ENCODE peak calls at places on chromosomes 13 and 19, in five cellular contexts. E is RWPE1, J is neural progenitor cell, M is tibial nerve, W is AG09309. D is an unnamed sample.

GRCh38 chr19:6464070-6464873 is at the start of gene CRB3:
- DNase-seq in E (peak), J (peak), M (no peak), W (no peak), D (peak)

GRCh38 chr19:1237754-1238372 is at the start of gene CBARP:
- DNase-seq in E (no peak), J (peak), M (no peak), W (no peak), D (peak)

GRCh38 chr19:35350591-35350990 is 2.9 kb downstream of the FFAR1 start:
- DNase-seq in E (no peak), J (no peak), M (no peak), W (no peak), D (peak)

GRCh38 chr19:6714749-6715555 is 5.5 kb downstream of the C3 start:
- DNase-seq in E (no peak), J (no peak), M (no peak), W (no peak), D (no peak)

GRCh38 chr19:41203371-41203770 is 10.4 kb downstream of the CYP2S1 start:
- DNase-seq in E (no peak), J (no peak), M (no peak), W (no peak), D (no peak)

GRCh38 chr19:991174-991931 is 7.2 kb downstream of the WDR18 start:
- DNase-seq in E (peak), J (peak), M (no peak), W (no peak), D (peak)

GRCh38 chr13:62142048-62142447 is 726.4 kb upstream of the PCDH20 start:
- DNase-seq in E (no peak), J (no peak), M (no peak), W (no peak), D (no peak)

GRCh38 chr19:10911579-10912363 is 16.7 kb downstream of the YIPF2 start:
- DNase-seq in E (no peak), J (no peak), M (no peak), W (no peak), D (no peak)

GRCh38 chr13:26575244-26575643 is 17.8 kb downstream of the WASF3 start:
- DNase-seq in E (no peak), J (no peak), M (no peak), W (no peak), D (no peak)

GRCh38 chr13:40132249-40132648 is 476.8 kb downstream of the COG6 start:
- DNase-seq in E (no peak), J (no peak), M (no peak), W (no peak), D (no peak)

GRCh38 chr19:48591021-48591420 is 15.5 kb upstream of the SPACA4 start:
- DNase-seq in E (no peak), J (no peak), M (no peak), W (no peak), D (no peak)

GRCh38 chr19:34715357-34715756 is 18.7 kb upstream of the ZNF181 start:
- DNase-seq in E (no peak), J (no peak), M (no peak), W (no peak), D (no peak)

GRCh38 chr13:31207630-31208549 is 8.1 kb downstream of the B3GLCT start:
- DNase-seq in E (no peak), J (peak), M (no peak), W (no peak), D (peak)

GRCh38 chr19:18310966-18311365 is 11.9 kb downstream of the LSM4 start:
- DNase-seq in E (no peak), J (no peak), M (no peak), W (no peak), D (no peak)

GRCh38 chr13:113398963-113399754 is 35.2 kb upstream of the GRTP1 start:
- DNase-seq in E (no peak), J (peak), M (no peak), W (peak), D (no peak)

GRCh38 chr19:29255006-29255405 is 42.1 kb upstream of the UQCRFS1 start:
- DNase-seq in E (no peak), J (no peak), M (no peak), W (no peak), D (no peak)

GRCh38 chr13:97975280-97975850 is 21.9 kb downstream of the IPO5 start:
- DNase-seq in E (peak), J (no peak), M (peak), W (no peak), D (peak)

GRCh38 chr13:98549728-98550317 is 27.1 kb downstream of the STK24 start:
- DNase-seq in E (no peak), J (no peak), M (no peak), W (no peak), D (no peak)

GRCh38 chr13:27395007-27395510 is 29.4 kb upstream of the GTF3A start:
- DNase-seq in E (no peak), J (peak), M (no peak), W (no peak), D (no peak)

GRCh38 chr13:44618326-44618725 is 42.2 kb upstream of the TSC22D1 start:
- DNase-seq in E (no peak), J (no peak), M (no peak), W (no peak), D (no peak)

GRCh38 chr13:78601886-78602560 is 1.3 kb downstream of the POU4F1 start:
- DNase-seq in E (no peak), J (no peak), M (no peak), W (no peak), D (no peak)

GRCh38 chr13:48415516-48415915 is 2.6 kb upstream of the LPAR6 start:
- DNase-seq in E (no peak), J (no peak), M (no peak), W (no peak), D (no peak)

GRCh38 chr13:112722433-112723250 is 32.8 kb downstream of the ATP11A start:
- DNase-seq in E (peak), J (no peak), M (no peak), W (peak), D (no peak)

GRCh38 chr13:41428155-41428554 is 29.2 kb upstream of the RGCC start:
- DNase-seq in E (no peak), J (peak), M (no peak), W (no peak), D (peak)

GRCh38 chr13:113088691-113089020 is 16.9 kb upstream of the F7 start:
- DNase-seq in E (no peak), J (no peak), M (no peak), W (no peak), D (no peak)

GRCh38 chr19:18605546-18606280 is 886 bp downstream of the CRLF1 start:
- DNase-seq in E (no peak), J (peak), M (no peak), W (no peak), D (peak)

GRCh38 chr13:52651880-52652169 is 811 bp upstream of the SUGT1 start:
- DNase-seq in E (peak), J (no peak), M (no peak), W (no peak), D (no peak)

GRCh38 chr13:33206425-33206824 is 79.1 kb downstream of the STARD13 start:
- DNase-seq in E (no peak), J (no peak), M (no peak), W (no peak), D (no peak)

GRCh38 chr19:35436477-35437141 is 11.4 kb upstream of the FFAR2 start:
- DNase-seq in E (peak), J (no peak), M (peak), W (no peak), D (no peak)

GRCh38 chr13:69999875-70000274 is 107.8 kb upstream of the ATXN8OS start:
- DNase-seq in E (no peak), J (no peak), M (no peak), W (no peak), D (no peak)

GRCh38 chr13:34156841-34157365 is 339.0 kb downstream of the RFC3 start:
- DNase-seq in E (peak), J (no peak), M (peak), W (peak), D (peak)

GRCh38 chr13:66323695-66324094 is 906.4 kb downstream of the PCDH9 start:
- DNase-seq in E (no peak), J (no peak), M (no peak), W (no peak), D (no peak)

DNA sequence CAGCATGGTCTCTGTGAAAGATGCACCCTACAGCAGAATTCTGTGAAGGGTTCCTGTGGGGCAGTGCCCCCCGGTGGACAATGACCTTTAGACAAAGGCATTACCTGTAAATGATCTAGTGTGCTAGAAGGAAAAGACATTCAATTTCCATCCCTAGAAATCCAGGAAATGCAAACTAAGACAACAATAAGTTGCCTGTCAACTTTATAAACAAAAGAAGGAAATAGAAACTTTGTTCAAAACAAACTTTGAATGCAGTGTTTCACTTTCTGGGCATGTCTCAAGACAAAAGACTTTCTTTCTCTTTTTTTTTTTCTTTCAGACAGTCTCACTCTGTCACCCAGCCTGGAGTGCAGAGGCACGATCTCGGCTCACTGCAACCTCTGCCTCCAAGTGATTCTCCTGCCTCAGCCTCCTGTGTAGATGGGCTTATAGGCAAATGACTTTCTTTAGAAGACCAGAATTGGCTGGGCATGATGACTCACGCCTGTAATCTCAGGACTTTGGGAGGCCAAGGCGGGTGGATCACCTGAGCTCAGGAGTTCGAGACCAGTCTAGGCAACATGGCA is 15.5 kb downstream of the TEX101 start:
- DNase-seq in E (no peak), J (no peak), M (no peak), W (no peak), D (no peak)
- TF ChIP-seq CTCF in E (no peak), J (peak), M (no peak), W (no peak), D (peak)

GRCh38 chr19:55468054-55468393 is 3.5 kb upstream of the C19orf85 start:
- DNase-seq in E (no peak), J (no peak), M (no peak), W (no peak), D (no peak)
- TF ChIP-seq CTCF in E (peak), J (no peak), M (no peak), W (no peak), D (no peak)

DNA sequence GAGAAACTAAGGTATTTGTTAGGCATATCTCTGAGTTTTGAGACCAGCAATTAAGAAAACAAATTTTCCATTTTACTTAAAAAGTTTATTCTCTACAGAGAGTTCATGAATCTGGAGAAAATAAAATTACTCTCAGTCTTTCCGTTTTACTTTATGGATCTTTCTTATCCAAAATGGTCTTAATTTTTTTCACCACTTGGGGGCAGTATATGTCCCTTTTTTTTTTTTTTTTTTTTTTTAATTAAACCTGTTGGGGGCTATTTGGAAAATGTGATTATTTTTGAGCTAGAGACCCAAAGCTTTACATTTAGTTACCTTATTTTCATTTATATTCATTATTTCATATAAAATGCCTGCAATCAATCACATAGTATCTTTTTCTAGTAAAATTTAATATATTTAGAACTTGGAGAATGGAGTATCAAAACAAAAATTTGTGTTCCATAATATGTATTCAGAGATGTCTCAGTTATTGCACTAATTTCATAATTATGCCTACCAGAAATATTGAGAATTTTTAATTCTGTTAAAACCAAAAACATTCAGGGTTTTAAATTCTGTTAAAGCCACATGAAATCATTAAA is 27.1 kb downstream of the PIBF1 start:
- DNase-seq in E (peak), J (peak), M (no peak), W (no peak), D (no peak)
- TF ChIP-seq CTCF in E (peak), J (peak), M (peak), W (peak), D (peak)

DNA sequence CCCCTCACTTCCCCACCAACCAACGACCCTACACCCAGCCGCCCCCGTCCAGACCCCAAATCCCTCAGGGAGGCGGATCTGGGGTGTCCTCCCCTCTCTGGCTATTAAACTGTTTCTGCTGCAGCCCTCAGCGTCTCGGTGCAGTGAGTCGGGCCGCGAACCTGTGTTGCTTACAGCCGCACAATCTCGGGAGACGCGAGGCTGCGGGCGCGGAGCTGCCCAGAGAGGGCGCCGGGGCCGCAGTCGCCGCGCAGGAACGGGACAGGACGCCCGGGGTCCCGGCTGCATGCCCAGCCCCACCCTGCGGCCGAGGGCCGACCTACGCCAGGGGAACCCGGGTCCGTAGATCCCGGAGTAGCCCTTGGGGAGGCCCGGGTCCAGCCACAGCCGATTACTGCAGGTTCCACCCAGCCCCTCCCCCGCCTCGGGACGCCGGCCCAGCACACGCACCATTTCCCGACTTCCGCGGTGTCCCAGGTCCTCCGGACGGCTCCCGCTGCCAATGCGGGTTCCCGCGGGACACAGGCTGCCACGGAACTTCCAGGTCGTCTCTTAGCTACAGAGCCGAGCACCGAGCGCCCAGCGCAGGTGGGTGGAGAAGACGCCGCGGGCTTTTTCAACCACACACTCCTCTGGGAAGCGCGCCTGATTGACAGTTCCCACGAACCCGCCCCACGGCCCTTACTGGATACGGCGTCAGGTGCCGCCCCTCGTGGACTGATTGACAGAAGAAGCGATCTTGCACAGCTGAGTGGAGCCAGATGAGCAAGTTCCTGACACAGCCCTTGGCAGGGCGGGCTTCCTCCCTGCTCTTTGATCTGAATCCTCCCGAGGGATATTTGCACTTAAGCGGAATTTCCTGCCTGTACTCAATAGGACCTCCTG is at the start of gene ZNF799:
- DNase-seq in E (peak), J (peak), M (peak), W (peak), D (peak)
- TF ChIP-seq CTCF in E (no peak), J (peak), M (no peak), W (no peak), D (no peak)

GRCh38 chr19:56120371-56121179 is 520 bp downstream of the ZNF787 start:
- DNase-seq in E (peak), J (peak), M (peak), W (no peak), D (peak)
- TF ChIP-seq CTCF in E (no peak), J (no peak), M (no peak), W (peak), D (no peak)

DNA sequence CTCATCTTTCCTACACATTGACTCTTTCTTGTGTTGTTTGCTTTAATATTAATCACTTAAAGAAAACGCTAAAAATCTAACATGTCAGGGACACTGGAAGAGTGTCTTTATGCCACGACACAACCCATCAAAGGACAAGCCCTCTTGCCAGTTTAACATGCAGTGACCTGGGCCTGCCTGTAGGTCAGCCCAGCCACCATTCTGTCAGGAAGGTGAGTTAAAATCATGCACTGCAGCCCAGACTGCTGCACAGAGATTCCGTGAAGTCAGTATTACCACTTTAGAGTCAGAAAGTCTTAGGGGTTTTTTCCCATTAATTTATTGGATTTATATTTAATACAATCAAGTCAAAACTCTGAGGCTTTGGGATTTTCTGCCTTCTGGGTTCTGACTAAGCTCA is 58.0 kb downstream of the TNFRSF19 start:
- DNase-seq in E (no peak), J (no peak), M (no peak), W (no peak), D (no peak)
- TF ChIP-seq CTCF in E (no peak), J (peak), M (no peak), W (no peak), D (no peak)

GRCh38 chr19:45469132-45469834 is 1.5 kb downstream of the FOSB start:
- DNase-seq in E (peak), J (peak), M (peak), W (peak), D (peak)

GRCh38 chr19:45467115-45467455 is 711 bp upstream of the FOSB start:
- DNase-seq in E (no peak), J (peak), M (no peak), W (no peak), D (no peak)

GRCh38 chr19:45467456-45468158 is at the start of gene FOSB:
- DNase-seq in E (peak), J (peak), M (peak), W (no peak), D (peak)

GRCh38 chr19:45468803-45469131 is 971 bp downstream of the FOSB start:
- DNase-seq in E (no peak), J (no peak), M (peak), W (no peak), D (no peak)

GRCh38 chr19:45468159-45468651 is 409 bp downstream of the FOSB start:
- DNase-seq in E (no peak), J (peak), M (peak), W (no peak), D (peak)
- TF ChIP-seq CTCF in E (no peak), J (no peak), M (no peak), W (no peak), D (no peak)

GRCh38 chr19:3358392-3358918 is 7.9 kb upstream of the NFIC start:
- DNase-seq in E (no peak), J (peak), M (no peak), W (no peak), D (no peak)
- TF ChIP-seq CTCF in E (no peak), J (no peak), M (no peak), W (no peak), D (no peak)